ENCODE peak calls at places on chromosomes 12 and 14, in eight cellular contexts. One of them, this sample, is unnamed.

GRCh38 chr12:98754095-98754494 is 109.0 kb downstream of the APAF1 start:
- DNase-seq in bronchial epithelial cell: peak
- DNase-seq in lower leg skin: no peak
- DNase-seq in neural crest cell: no peak
- DNase-seq in Calu3: peak
- DNase-seq in activated CD8-positive, alpha-beta T cell treated with anti-CD3 and anti-CD28 coated beads for 36 hours: peak
- DNase-seq in GM12878: peak
- DNase-seq in stomach: no peak
- DNase-seq in this sample: no peak

GRCh38 chr12:12822886-12823285 is 9.7 kb downstream of the DDX47 start:
- DNase-seq in neural crest cell: no peak
- DNase-seq in bronchial epithelial cell: no peak
- DNase-seq in stomach: no peak
- DNase-seq in GM12878: no peak
- DNase-seq in Calu3: no peak
- DNase-seq in lower leg skin: peak
- DNase-seq in activated CD8-positive, alpha-beta T cell treated with anti-CD3 and anti-CD28 coated beads for 36 hours: no peak
- DNase-seq in this sample: no peak

GRCh38 chr12:111691262-111691661 is 5.4 kb downstream of the ACAD10 start:
- DNase-seq in GM12878: no peak
- DNase-seq in neural crest cell: no peak
- DNase-seq in stomach: no peak
- DNase-seq in lower leg skin: no peak
- DNase-seq in activated CD8-positive, alpha-beta T cell treated with anti-CD3 and anti-CD28 coated beads for 36 hours: no peak
- DNase-seq in bronchial epithelial cell: no peak
- DNase-seq in Calu3: no peak
- DNase-seq in this sample: no peak

GRCh38 chr12:124463341-124463861 is 104.0 kb downstream of the NCOR2 start:
- DNase-seq in GM12878: no peak
- DNase-seq in activated CD8-positive, alpha-beta T cell treated with anti-CD3 and anti-CD28 coated beads for 36 hours: no peak
- DNase-seq in neural crest cell: no peak
- DNase-seq in lower leg skin: no peak
- DNase-seq in Calu3: no peak
- DNase-seq in stomach: no peak
- DNase-seq in bronchial epithelial cell: no peak
- DNase-seq in this sample: no peak

GRCh38 chr14:32015166-32015565 is 61.9 kb upstream of the ARHGAP5 start:
- DNase-seq in Calu3: no peak
- DNase-seq in stomach: no peak
- DNase-seq in neural crest cell: no peak
- DNase-seq in lower leg skin: no peak
- DNase-seq in GM12878: no peak
- DNase-seq in bronchial epithelial cell: no peak
- DNase-seq in activated CD8-positive, alpha-beta T cell treated with anti-CD3 and anti-CD28 coated beads for 36 hours: no peak
- DNase-seq in this sample: no peak

GRCh38 chr14:102666635-102667034 is 74.2 kb downstream of the RCOR1 start:
- DNase-seq in neural crest cell: no peak
- DNase-seq in stomach: no peak
- DNase-seq in lower leg skin: no peak
- DNase-seq in bronchial epithelial cell: no peak
- DNase-seq in GM12878: no peak
- DNase-seq in Calu3: no peak
- DNase-seq in activated CD8-positive, alpha-beta T cell treated with anti-CD3 and anti-CD28 coated beads for 36 hours: no peak
- DNase-seq in this sample: no peak

GRCh38 chr12:30985814-30986452 is 59.4 kb downstream of the TSPAN11 start:
- DNase-seq in Calu3: peak
- DNase-seq in stomach: peak
- DNase-seq in GM12878: no peak
- DNase-seq in bronchial epithelial cell: peak
- DNase-seq in lower leg skin: no peak
- DNase-seq in neural crest cell: peak
- DNase-seq in activated CD8-positive, alpha-beta T cell treated with anti-CD3 and anti-CD28 coated beads for 36 hours: peak
- DNase-seq in this sample: peak

GRCh38 chr14:89753828-89754439 is 200.6 kb downstream of the EFCAB11 start:
- DNase-seq in bronchial epithelial cell: no peak
- DNase-seq in neural crest cell: no peak
- DNase-seq in stomach: no peak
- DNase-seq in lower leg skin: no peak
- DNase-seq in activated CD8-positive, alpha-beta T cell treated with anti-CD3 and anti-CD28 coated beads for 36 hours: no peak
- DNase-seq in Calu3: no peak
- DNase-seq in GM12878: no peak
- DNase-seq in this sample: no peak

GRCh38 chr12:100752841-100753240 is 41.7 kb upstream of the ANO4 start:
- DNase-seq in GM12878: no peak
- DNase-seq in bronchial epithelial cell: peak
- DNase-seq in lower leg skin: peak
- DNase-seq in Calu3: no peak
- DNase-seq in activated CD8-positive, alpha-beta T cell treated with anti-CD3 and anti-CD28 coated beads for 36 hours: no peak
- DNase-seq in stomach: no peak
- DNase-seq in neural crest cell: no peak
- DNase-seq in this sample: no peak

GRCh38 chr14:92514844-92515509 is 1.4 kb downstream of the RIN3 start:
- DNase-seq in bronchial epithelial cell: no peak
- DNase-seq in Calu3: no peak
- DNase-seq in stomach: no peak
- DNase-seq in lower leg skin: no peak
- DNase-seq in GM12878: no peak
- DNase-seq in neural crest cell: no peak
- DNase-seq in activated CD8-positive, alpha-beta T cell treated with anti-CD3 and anti-CD28 coated beads for 36 hours: no peak
- DNase-seq in this sample: no peak

GRCh38 chr12:99067171-99067785 is 422.2 kb downstream of the APAF1 start:
- DNase-seq in neural crest cell: no peak
- DNase-seq in bronchial epithelial cell: no peak
- DNase-seq in Calu3: no peak
- DNase-seq in GM12878: no peak
- DNase-seq in activated CD8-positive, alpha-beta T cell treated with anti-CD3 and anti-CD28 coated beads for 36 hours: no peak
- DNase-seq in stomach: no peak
- DNase-seq in lower leg skin: no peak
- DNase-seq in this sample: no peak

GRCh38 chr14:106831322-106831720 is 1304.9 kb downstream of the TMEM121 start:
- DNase-seq in stomach: no peak
- DNase-seq in bronchial epithelial cell: no peak
- DNase-seq in neural crest cell: no peak
- DNase-seq in activated CD8-positive, alpha-beta T cell treated with anti-CD3 and anti-CD28 coated beads for 36 hours: peak
- DNase-seq in Calu3: peak
- DNase-seq in GM12878: no peak
- DNase-seq in lower leg skin: peak
- DNase-seq in this sample: no peak

GRCh38 chr12:100793182-100793581 is 1.4 kb upstream of the ANO4 start:
- DNase-seq in lower leg skin: no peak
- DNase-seq in GM12878: no peak
- DNase-seq in neural crest cell: no peak
- DNase-seq in bronchial epithelial cell: peak
- DNase-seq in stomach: no peak
- DNase-seq in activated CD8-positive, alpha-beta T cell treated with anti-CD3 and anti-CD28 coated beads for 36 hours: no peak
- DNase-seq in Calu3: no peak
- DNase-seq in this sample: no peak

GRCh38 chr12:56671608-56672007 is 16.5 kb downstream of the PTGES3 start:
- DNase-seq in lower leg skin: no peak
- DNase-seq in GM12878: no peak
- DNase-seq in bronchial epithelial cell: no peak
- DNase-seq in stomach: no peak
- DNase-seq in activated CD8-positive, alpha-beta T cell treated with anti-CD3 and anti-CD28 coated beads for 36 hours: no peak
- DNase-seq in neural crest cell: no peak
- DNase-seq in Calu3: no peak
- DNase-seq in this sample: no peak

GRCh38 chr12:119578112-119578511 is 15.5 kb upstream of the TMEM233 start:
- DNase-seq in neural crest cell: no peak
- DNase-seq in stomach: no peak
- DNase-seq in Calu3: peak
- DNase-seq in activated CD8-positive, alpha-beta T cell treated with anti-CD3 and anti-CD28 coated beads for 36 hours: peak
- DNase-seq in GM12878: no peak
- DNase-seq in bronchial epithelial cell: peak
- DNase-seq in lower leg skin: no peak
- DNase-seq in this sample: no peak

DNA sequence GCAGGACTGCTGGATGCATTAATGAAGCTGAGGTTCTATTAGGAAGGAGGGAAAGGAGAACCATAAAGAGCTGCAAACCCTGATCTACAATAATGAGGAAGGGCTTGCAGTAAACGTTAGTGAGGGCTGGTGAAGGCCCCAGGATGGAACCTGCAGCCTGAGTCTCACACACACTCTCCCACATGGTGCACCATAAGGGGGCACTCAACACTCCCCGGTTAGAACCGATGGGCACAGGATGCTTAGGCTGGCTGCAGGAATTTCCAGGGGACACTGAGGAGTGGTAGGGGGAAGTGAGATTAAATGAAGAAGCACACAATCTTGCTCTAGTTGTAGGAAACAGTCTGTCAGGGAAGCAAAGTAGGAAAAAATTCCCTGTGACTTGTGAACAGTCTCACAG is 56.1 kb upstream of the FERMT2 start:
- DNase-seq in bronchial epithelial cell: no peak
- DNase-seq in lower leg skin: no peak
- DNase-seq in Calu3: no peak
- DNase-seq in neural crest cell: no peak
- DNase-seq in activated CD8-positive, alpha-beta T cell treated with anti-CD3 and anti-CD28 coated beads for 36 hours: no peak
- DNase-seq in stomach: no peak
- DNase-seq in GM12878: no peak
- DNase-seq in this sample: peak
- TF ChIP-seq CTCF in bronchial epithelial cell: no peak
- TF ChIP-seq CTCF in lower leg skin: no peak
- TF ChIP-seq CTCF in Calu3: no peak
- TF ChIP-seq CTCF in neural crest cell: no peak
- TF ChIP-seq CTCF in activated CD8-positive, alpha-beta T cell treated with anti-CD3 and anti-CD28 coated beads for 36 hours: no peak
- TF ChIP-seq CTCF in stomach: no peak
- TF ChIP-seq CTCF in GM12878: no peak
- TF ChIP-seq CTCF in this sample: no peak

DNA sequence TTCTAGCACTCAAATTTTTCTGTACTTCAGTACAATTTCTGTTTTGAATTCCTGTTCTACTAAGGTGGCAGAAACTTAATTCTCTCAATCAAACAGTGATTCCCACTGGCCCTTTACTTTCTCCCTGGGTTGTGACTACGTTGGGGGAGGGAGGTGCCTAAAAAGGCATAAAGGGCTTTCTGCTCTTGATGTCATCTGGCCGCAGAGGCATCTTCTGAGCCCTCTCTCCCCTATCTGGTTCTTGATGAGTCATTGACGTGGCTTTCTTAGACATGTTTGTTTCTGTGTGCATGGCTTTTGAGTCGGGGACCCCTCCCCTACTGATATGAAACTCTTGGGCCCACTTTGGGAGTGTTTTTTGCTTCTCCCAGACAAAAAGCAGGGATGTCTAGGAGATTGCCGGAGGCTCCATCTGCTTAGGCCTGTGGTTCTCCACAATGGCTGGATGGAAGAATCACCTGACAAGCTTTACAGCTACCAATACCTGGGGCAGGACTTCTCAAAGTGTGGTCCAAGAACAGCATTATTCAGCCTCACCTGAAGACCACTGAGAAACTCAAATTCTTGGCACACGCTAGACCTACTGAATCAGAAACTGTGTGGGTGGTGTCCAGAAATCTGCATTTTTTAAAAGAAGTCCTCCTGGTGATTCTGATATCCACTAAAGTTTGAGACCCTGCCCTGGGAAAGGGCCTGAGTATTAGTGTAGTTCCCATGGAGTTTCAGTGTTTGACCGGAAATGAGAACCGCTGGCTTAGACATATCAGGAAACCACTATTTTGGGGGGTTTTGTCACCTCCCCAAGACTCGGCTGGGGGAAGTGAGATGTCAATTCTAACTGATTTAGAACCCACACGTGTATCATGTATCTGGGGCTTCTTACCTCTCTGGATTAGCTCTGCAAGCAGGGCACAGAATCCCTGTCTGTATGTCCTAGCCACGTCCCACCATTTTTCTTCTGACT is 395.7 kb upstream of the PDE3A start:
- DNase-seq in GM12878: peak
- DNase-seq in Calu3: peak
- DNase-seq in lower leg skin: no peak
- DNase-seq in activated CD8-positive, alpha-beta T cell treated with anti-CD3 and anti-CD28 coated beads for 36 hours: peak
- DNase-seq in neural crest cell: no peak
- DNase-seq in stomach: no peak
- DNase-seq in bronchial epithelial cell: no peak
- DNase-seq in this sample: no peak
- TF ChIP-seq CTCF in GM12878: no peak
- TF ChIP-seq CTCF in Calu3: no peak
- TF ChIP-seq CTCF in lower leg skin: no peak
- TF ChIP-seq CTCF in activated CD8-positive, alpha-beta T cell treated with anti-CD3 and anti-CD28 coated beads for 36 hours: no peak
- TF ChIP-seq CTCF in neural crest cell: no peak
- TF ChIP-seq CTCF in stomach: no peak
- TF ChIP-seq CTCF in bronchial epithelial cell: no peak
- TF ChIP-seq CTCF in this sample: no peak

DNA sequence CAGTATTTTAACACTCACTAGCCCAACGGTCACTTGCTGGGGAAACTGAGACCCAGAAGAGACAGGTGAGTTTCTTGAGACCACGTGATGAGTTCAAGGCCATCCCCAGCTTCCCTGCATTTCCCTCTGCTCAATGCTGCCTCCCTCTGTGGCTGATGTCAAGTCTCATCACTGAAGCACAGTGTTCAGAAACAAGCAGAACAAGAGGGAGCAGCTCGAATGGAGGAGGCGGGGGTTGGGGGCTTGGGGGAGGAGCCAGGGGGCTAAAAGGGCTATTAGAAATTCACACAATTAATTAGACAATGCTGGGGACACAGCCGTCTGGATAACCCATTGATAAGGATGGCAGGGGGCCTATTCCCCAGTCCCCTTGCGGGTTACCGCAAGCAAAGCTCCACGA is 707.8 kb downstream of the MED13L start:
- DNase-seq in neural crest cell: no peak
- DNase-seq in bronchial epithelial cell: no peak
- DNase-seq in stomach: no peak
- DNase-seq in activated CD8-positive, alpha-beta T cell treated with anti-CD3 and anti-CD28 coated beads for 36 hours: no peak
- DNase-seq in lower leg skin: no peak
- DNase-seq in GM12878: no peak
- DNase-seq in Calu3: no peak
- DNase-seq in this sample: no peak
- TF ChIP-seq CTCF in neural crest cell: no peak
- TF ChIP-seq CTCF in bronchial epithelial cell: no peak
- TF ChIP-seq CTCF in stomach: no peak
- TF ChIP-seq CTCF in activated CD8-positive, alpha-beta T cell treated with anti-CD3 and anti-CD28 coated beads for 36 hours: no peak
- TF ChIP-seq CTCF in lower leg skin: no peak
- TF ChIP-seq CTCF in GM12878: no peak
- TF ChIP-seq CTCF in Calu3: no peak
- TF ChIP-seq CTCF in this sample: no peak

GRCh38 chr12:57771873-57772428 is at the start of gene METTL1:
- DNase-seq in GM12878: peak
- DNase-seq in stomach: peak
- DNase-seq in activated CD8-positive, alpha-beta T cell treated with anti-CD3 and anti-CD28 coated beads for 36 hours: peak
- DNase-seq in Calu3: peak
- DNase-seq in lower leg skin: peak
- DNase-seq in bronchial epithelial cell: peak
- DNase-seq in neural crest cell: peak
- DNase-seq in this sample: peak

GRCh38 chr12:57771271-57771872 is 533 bp downstream of the METTL1 start:
- DNase-seq in GM12878: peak
- DNase-seq in neural crest cell: peak
- DNase-seq in stomach: peak
- DNase-seq in bronchial epithelial cell: peak
- DNase-seq in Calu3: peak
- DNase-seq in activated CD8-positive, alpha-beta T cell treated with anti-CD3 and anti-CD28 coated beads for 36 hours: peak
- DNase-seq in lower leg skin: peak
- DNase-seq in this sample: peak

GRCh38 chr12:57775044-57775443 is 2.6 kb downstream of the EEF1AKMT3 start:
- DNase-seq in lower leg skin: no peak
- DNase-seq in Calu3: no peak
- DNase-seq in neural crest cell: no peak
- DNase-seq in bronchial epithelial cell: no peak
- DNase-seq in activated CD8-positive, alpha-beta T cell treated with anti-CD3 and anti-CD28 coated beads for 36 hours: no peak
- DNase-seq in stomach: no peak
- DNase-seq in GM12878: no peak
- DNase-seq in this sample: no peak

GRCh38 chr12:57770734-57771133 is 1.2 kb downstream of the METTL1 start:
- DNase-seq in activated CD8-positive, alpha-beta T cell treated with anti-CD3 and anti-CD28 coated beads for 36 hours: no peak
- DNase-seq in GM12878: no peak
- DNase-seq in bronchial epithelial cell: no peak
- DNase-seq in Calu3: no peak
- DNase-seq in lower leg skin: no peak
- DNase-seq in stomach: no peak
- DNase-seq in neural crest cell: no peak
- DNase-seq in this sample: no peak

GRCh38 chr12:57772429-57773322 is at the start of gene EEF1AKMT3:
- DNase-seq in stomach: peak
- DNase-seq in neural crest cell: peak
- DNase-seq in Calu3: peak
- DNase-seq in activated CD8-positive, alpha-beta T cell treated with anti-CD3 and anti-CD28 coated beads for 36 hours: peak
- DNase-seq in GM12878: no peak
- DNase-seq in bronchial epithelial cell: no peak
- DNase-seq in lower leg skin: peak
- DNase-seq in this sample: peak
- TF ChIP-seq CTCF in stomach: no peak
- TF ChIP-seq CTCF in neural crest cell: no peak
- TF ChIP-seq CTCF in Calu3: no peak
- TF ChIP-seq CTCF in activated CD8-positive, alpha-beta T cell treated with anti-CD3 and anti-CD28 coated beads for 36 hours: no peak
- TF ChIP-seq CTCF in GM12878: no peak
- TF ChIP-seq CTCF in bronchial epithelial cell: no peak
- TF ChIP-seq CTCF in lower leg skin: no peak
- TF ChIP-seq CTCF in this sample: no peak

This sample was measured in endothelial cell.